ENCODE peak calls at places on chromosomes 16 and 17, in four cellular contexts. S is GM12878, H is K562, F is HepG2. B is an unnamed sample.
A peak's percentile ranks its signal among the peaks of the same experiment; 100 is the strongest.

GRCh38 chr16:31471875-31472558 is at the start of gene TGFB1I1:
- DNase-seq in S (no peak), H (no peak), F (no peak), B (peak; percentile 32)

GRCh38 chr17:61401280-61402072 is 1.8 kb downstream of the TBX2 start:
- DNase-seq in S (no peak), H (no peak), F (no peak), B (no peak)

GRCh38 chr17:62626719-62627218 is 701 bp upstream of the MRC2 start:
- DNase-seq in S (no peak), H (no peak), F (peak; percentile 31), B (no peak)

GRCh38 chr16:88908307-88908706 is 41.8 kb upstream of the PABPN1L start:
- DNase-seq in S (no peak), H (no peak), F (no peak), B (no peak)

GRCh38 chr17:15332338-15332737 is 9.1 kb downstream of the TEKT3 start:
- DNase-seq in S (no peak), H (no peak), F (no peak), B (no peak)

GRCh38 chr17:40451420-40451819 is 8.2 kb downstream of the IGFBP4 start:
- DNase-seq in S (no peak), H (no peak), F (no peak), B (no peak)

GRCh38 chr16:73166972-73167550 is 119.1 kb upstream of the ZFHX3 start:
- DNase-seq in S (no peak), H (no peak), F (no peak), B (no peak)

GRCh38 chr16:28311913-28312312 is 19.6 kb downstream of the SBK1 start:
- DNase-seq in S (no peak), H (no peak), F (no peak), B (no peak)

GRCh38 chr17:882827-883585 is 96.6 kb downstream of the NXN start:
- DNase-seq in S (no peak), H (no peak), F (peak; percentile 83), B (no peak)

GRCh38 chr17:74529243-74529642 is 2.0 kb downstream of the CD300LB start:
- DNase-seq in S (no peak), H (no peak), F (no peak), B (no peak)

GRCh38 chr17:74527081-74527480 is 4.2 kb downstream of the CD300LB start:
- DNase-seq in S (no peak), H (no peak), F (no peak), B (no peak)

GRCh38 chr17:74526681-74527080 is 4.6 kb downstream of the CD300LB start:
- DNase-seq in S (no peak), H (no peak), F (no peak), B (no peak)

GRCh38 chr17:74527756-74528155 is 3.5 kb downstream of the CD300LB start:
- DNase-seq in S (no peak), H (no peak), F (no peak), B (no peak)

DNA sequence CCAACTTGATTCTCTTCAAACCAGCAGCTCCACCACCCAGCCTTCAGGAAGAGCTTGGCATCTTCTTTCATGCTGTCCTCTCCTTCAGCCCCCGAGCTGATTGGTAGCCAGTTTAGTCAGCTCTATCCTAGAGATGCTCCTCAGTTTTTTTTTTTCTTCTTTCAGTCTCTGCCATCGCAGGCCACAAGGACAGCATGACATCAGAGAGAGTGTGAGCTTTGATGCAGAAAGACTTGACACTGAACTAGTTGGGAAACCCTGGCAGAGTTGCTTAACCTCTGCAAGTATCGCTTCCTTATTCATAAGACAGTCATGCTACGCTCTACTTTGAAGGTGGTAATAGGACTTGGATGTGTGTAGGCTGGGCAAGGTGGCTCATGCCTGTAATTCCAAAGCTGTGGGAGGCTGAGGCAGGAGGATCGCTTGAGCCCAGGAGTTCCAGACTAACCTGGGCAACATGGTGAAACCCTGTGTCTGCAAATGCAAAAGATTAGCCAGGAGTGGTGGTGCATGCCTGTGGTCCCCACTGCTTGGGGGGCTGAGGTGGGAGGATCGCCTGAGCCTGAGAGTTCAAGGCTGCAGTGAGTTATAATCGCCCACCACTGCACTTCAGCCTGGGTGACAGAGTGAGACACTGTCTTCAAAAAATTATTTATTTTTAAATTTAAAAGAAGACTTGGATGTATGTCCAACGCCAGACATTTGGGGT is 2.6 kb downstream of the CD300LB start:
- DNase-seq in S (peak; percentile 76), H (no peak), F (no peak), B (no peak)
- TF ChIP-seq FOXK2 in S (no peak), H (no peak), F (no peak), B (no peak)

DNA sequence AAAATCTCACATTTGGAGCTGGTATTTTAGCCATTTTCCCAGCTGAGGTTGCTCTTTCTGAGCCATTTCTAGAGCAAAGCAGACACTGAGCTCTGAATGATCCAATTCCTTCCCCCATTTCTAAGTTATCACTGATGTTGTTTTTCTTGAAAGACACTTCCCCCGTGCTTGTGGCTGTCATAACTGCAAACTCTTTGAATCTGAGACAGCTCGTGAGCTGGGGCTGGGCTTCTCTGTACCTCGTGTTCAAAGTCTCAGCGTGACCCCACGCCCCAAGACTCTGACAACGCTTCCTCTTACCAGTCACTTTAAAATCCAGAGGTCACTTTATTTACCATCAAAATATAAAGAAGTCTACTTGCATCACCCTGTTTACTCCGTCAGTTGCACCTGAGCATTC is 35.1 kb downstream of the CDRT15 start:
- DNase-seq in S (no peak), H (no peak), F (no peak), B (no peak)
- TF ChIP-seq TARDBP in S (no peak), H (no peak), F (no peak), B (no peak)

GRCh38 chr17:28988475-28988874 is 17.4 kb downstream of the SEZ6 start:
- DNase-seq in S (no peak), H (no peak), F (no peak), B (no peak)

GRCh38 chr17:28989028-28989427 is 16.8 kb downstream of the SEZ6 start:
- DNase-seq in S (no peak), H (no peak), F (no peak), B (no peak)

GRCh38 chr17:28983286-28984240 is 22.3 kb downstream of the SEZ6 start:
- DNase-seq in S (no peak), H (no peak), F (no peak), B (no peak)

GRCh38 chr17:28986714-28987367 is 19.0 kb downstream of the SEZ6 start:
- DNase-seq in S (no peak), H (no peak), F (no peak), B (no peak)

GRCh38 chr17:28985950-28986713 is 19.7 kb downstream of the SEZ6 start:
- DNase-seq in S (no peak), H (no peak), F (no peak), B (no peak)
- TF ChIP-seq FOXK2 in S (no peak), H (no peak), F (no peak), B (no peak)

DNA sequence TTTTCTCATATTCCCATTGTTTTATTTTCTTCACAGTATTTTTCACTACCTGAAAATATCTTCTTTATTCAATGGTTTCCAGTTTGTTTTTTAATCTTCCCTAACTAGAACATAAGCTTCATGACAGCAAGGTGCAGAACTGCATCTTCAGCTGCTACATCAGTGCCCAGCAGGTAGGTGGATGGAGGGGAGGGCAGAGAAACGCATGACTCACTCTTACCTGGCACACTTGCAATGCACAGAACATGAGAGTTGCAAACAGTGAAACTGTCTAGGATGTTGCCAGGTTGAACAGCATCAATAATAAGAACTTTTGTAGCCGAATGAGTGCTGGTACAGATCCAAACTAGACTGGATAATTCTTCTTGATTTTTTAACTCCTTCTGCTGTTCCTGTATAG is 127.1 kb downstream of the SPAG9 start:
- DNase-seq in S (no peak), H (no peak), F (no peak), B (no peak)
- TF ChIP-seq TARDBP in S (no peak), H (no peak), F (no peak), B (no peak)

GRCh38 chr17:34412965-34413441 is 50.0 kb upstream of the CCL1 start:
- DNase-seq in S (no peak), H (peak; percentile 68), F (no peak), B (no peak)
- TF ChIP-seq FOXK2 in S (no peak), H (no peak), F (no peak), B (no peak)

GRCh38 chr17:8161289-8162231 is 1.2 kb downstream of the VAMP2 start:
- DNase-seq in S (no peak), H (no peak), F (no peak), B (no peak)

GRCh38 chr17:8160741-8161221 is 2.0 kb downstream of the VAMP2 start:
- DNase-seq in S (no peak), H (no peak), F (no peak), B (no peak)

GRCh38 chr17:8162997-8163977 is 539 bp upstream of the VAMP2 start:
- DNase-seq in S (no peak), H (peak; percentile 30), F (no peak), B (peak; percentile 72)

GRCh38 chr17:8163978-8164814 is 1.4 kb upstream of the VAMP2 start:
- DNase-seq in S (no peak), H (peak; percentile 93), F (no peak), B (no peak)

GRCh38 chr17:8162232-8162996 is at the start of gene VAMP2:
- DNase-seq in S (no peak), H (peak; percentile 69), F (no peak), B (no peak)
- TF ChIP-seq TARDBP in S (no peak), H (no peak), F (no peak), B (no peak)

GRCh38 chr16:29864205-29864604 is 1.2 kb upstream of the CDIPT start:
- DNase-seq in S (no peak), H (no peak), F (no peak), B (no peak)

GRCh38 chr16:29862884-29863668 is at the start of gene CDIPT:
- DNase-seq in S (peak; percentile 92), H (peak; percentile 98), F (peak; percentile 97), B (peak; percentile 99)

GRCh38 chr16:29862383-29862883 is 593 bp downstream of the CDIPT start:
- DNase-seq in S (no peak), H (peak; percentile 38), F (no peak), B (no peak)

GRCh38 chr16:29860218-29860617 is 2.8 kb downstream of the CDIPT start:
- DNase-seq in S (no peak), H (no peak), F (no peak), B (no peak)

DNA sequence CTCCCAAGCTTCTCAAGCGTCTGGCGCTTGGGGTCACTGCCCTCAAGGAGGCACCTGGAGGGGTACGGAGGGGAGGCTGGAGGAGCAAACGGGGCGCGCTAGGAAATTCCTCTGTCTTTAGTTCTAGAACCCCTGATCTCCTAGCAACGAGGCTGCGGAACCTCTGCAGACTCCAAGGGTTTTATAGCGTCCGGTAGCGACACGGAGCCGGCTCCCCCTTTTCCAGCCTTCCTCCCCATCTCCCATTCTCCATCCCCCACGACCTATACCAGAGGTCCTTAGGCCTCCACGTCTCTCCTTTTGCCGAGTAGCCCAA is 601 bp upstream of the CDIPT start:
- DNase-seq in S (no peak), H (no peak), F (no peak), B (no peak)
- TF ChIP-seq FOXK2 in S (no peak), H (no peak), F (no peak), B (no peak)

DNA sequence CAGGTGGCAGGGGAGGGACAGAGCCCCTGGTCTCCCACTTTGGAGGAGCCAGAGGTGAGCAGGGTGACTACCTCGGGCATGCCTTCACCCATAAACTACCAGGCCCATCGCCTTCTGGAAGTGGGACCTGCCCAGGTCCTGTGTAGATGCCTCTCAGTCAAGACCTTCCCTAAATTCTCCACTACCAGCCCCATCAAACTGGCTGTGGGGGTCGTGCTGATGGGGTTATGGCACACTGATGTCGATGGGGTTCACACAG is 5.8 kb upstream of the RAB37 start:
- DNase-seq in S (no peak), H (no peak), F (no peak), B (no peak)
- TF ChIP-seq TARDBP in S (no peak), H (no peak), F (no peak), B (no peak)

GRCh38 chr16:17817260-17817659 is 346.5 kb upstream of the XYLT1 start:
- DNase-seq in S (no peak), H (no peak), F (no peak), B (no peak)
- TF ChIP-seq FOXK2 in S (no peak), H (no peak), F (no peak), B (no peak)